ENCODE peak calls at places on chromosomes 1 and 21, in four cellular contexts. I is activated CD4-positive, alpha-beta T cell treated with anti-CD3 and anti-CD28 coated beads for 24 hours; B is amygdala; A is mesendoderm. G is an unnamed sample.

GRCh38 chr1:66751160-66751559 is 1.1 kb upstream of the DYNLT5 start:
- DNase-seq in I (no peak), B (no peak), A (no peak), G (no peak)

GRCh38 chr1:59730302-59730701 is 84.4 kb upstream of the HOOK1 start:
- DNase-seq in I (no peak), B (no peak), A (no peak), G (no peak)

GRCh38 chr1:29413661-29414060 is 177.3 kb downstream of the PTPRU start:
- DNase-seq in I (no peak), B (no peak), A (no peak), G (no peak)

GRCh38 chr1:240117202-240117769 is 25.6 kb downstream of the FMN2 start:
- DNase-seq in I (no peak), B (no peak), A (no peak), G (no peak)

GRCh38 chr1:170668301-170668789 is 4.4 kb downstream of the PRRX1 start:
- DNase-seq in I (no peak), B (no peak), A (peak; percentile 37), G (no peak)

GRCh38 chr1:212368073-212368484 is 46.6 kb downstream of the PACC1 start:
- DNase-seq in I (peak; percentile 33), B (peak; percentile 11), A (peak; percentile 95), G (peak; percentile 40)

GRCh38 chr1:63868220-63868897 is 94.5 kb downstream of the ROR1 start:
- DNase-seq in I (no peak), B (no peak), A (peak; percentile 68), G (no peak)

GRCh38 chr21:39650306-39650705 is 37.6 kb downstream of the B3GALT5 start:
- DNase-seq in I (no peak), B (no peak), A (no peak), G (no peak)

GRCh38 chr1:54653036-54653435 is 11.4 kb downstream of the MROH7 start:
- DNase-seq in I (no peak), B (no peak), A (no peak), G (no peak)

GRCh38 chr1:40383488-40384412 is 10.2 kb downstream of the SMAP2 start:
- DNase-seq in I (no peak), B (no peak), A (no peak), G (no peak)

GRCh38 chr1:10943991-10944730 is 68.3 kb upstream of the TARDBP start:
- DNase-seq in I (no peak), B (no peak), A (no peak), G (peak; percentile 95)

GRCh38 chr1:9900142-9901043 is 9.7 kb downstream of the CTNNBIP1 start:
- DNase-seq in I (no peak), B (peak; percentile 47), A (no peak), G (peak; percentile 92)

GRCh38 chr1:211833174-211833820 is 2.7 kb upstream of the LPGAT1 start:
- DNase-seq in I (no peak), B (no peak), A (no peak), G (no peak)

GRCh38 chr1:180951186-180951745 is 38.6 kb downstream of the KIAA1614 start:
- DNase-seq in I (no peak), B (no peak), A (no peak), G (no peak)

GRCh38 chr1:77405186-77405585 is 123.4 kb downstream of the AK5 start:
- DNase-seq in I (no peak), B (no peak), A (no peak), G (no peak)

GRCh38 chr1:214420833-214421232 is 130.6 kb downstream of the PTPN14 start:
- DNase-seq in I (no peak), B (no peak), A (no peak), G (no peak)

GRCh38 chr21:33419538-33420123 is 16.4 kb downstream of the IFNGR2 start:
- DNase-seq in I (no peak), B (no peak), A (no peak), G (no peak)

GRCh38 chr1:201783067-201783466 is 45.9 kb upstream of the IPO9 start:
- DNase-seq in I (no peak), B (no peak), A (no peak), G (no peak)

GRCh38 chr1:94279048-94279447 is 41.7 kb upstream of the ARHGAP29 start:
- DNase-seq in I (no peak), B (no peak), A (no peak), G (no peak)

GRCh38 chr1:41135196-41135947 is 106.7 kb downstream of the SCMH1 start:
- DNase-seq in I (no peak), B (no peak), A (no peak), G (no peak)

GRCh38 chr1:234780112-234780511 is 170.1 kb upstream of the IRF2BP2 start:
- DNase-seq in I (no peak), B (no peak), A (no peak), G (no peak)

GRCh38 chr1:156020293-156021086 is at the start of gene SSR2:
- DNase-seq in I (peak; percentile 68), B (peak; percentile 87), A (peak; percentile 97), G (peak; percentile 100)

GRCh38 chr1:15799004-15799867 is 8.2 kb downstream of the UQCRHL start:
- DNase-seq in I (no peak), B (peak; percentile 54), A (peak; percentile 92), G (no peak)

GRCh38 chr21:42071146-42071737 is at the start of gene UMODL1:
- DNase-seq in I (no peak), B (no peak), A (no peak), G (peak; percentile 15)

GRCh38 chr1:231035799-231036198 is 4.3 kb downstream of the FAM89A start:
- DNase-seq in I (no peak), B (no peak), A (no peak), G (no peak)

GRCh38 chr1:208088319-208088718 is 155.9 kb downstream of the PLXNA2 start:
- DNase-seq in I (no peak), B (no peak), A (no peak), G (no peak)

GRCh38 chr1:235763962-235764361 is 102.7 kb downstream of the LYST start:
- DNase-seq in I (no peak), B (no peak), A (no peak), G (no peak)

GRCh38 chr1:235008239-235008638 is 120.4 kb downstream of the TOMM20 start:
- DNase-seq in I (no peak), B (no peak), A (no peak), G (no peak)

GRCh38 chr1:234584431-234584805 is 25.6 kb downstream of the IRF2BP2 start:
- DNase-seq in I (no peak), B (no peak), A (no peak), G (no peak)

GRCh38 chr1:47696911-47697441 is 259.1 kb downstream of the FOXD2 start:
- DNase-seq in I (no peak), B (peak; percentile 49), A (no peak), G (peak; percentile 44)

GRCh38 chr1:29633271-29633615 is 396.9 kb downstream of the PTPRU start:
- DNase-seq in I (no peak), B (no peak), A (no peak), G (no peak)

GRCh38 chr21:44065428-44065827 is 41.8 kb upstream of the PWP2 start:
- DNase-seq in I (peak; percentile 49), B (no peak), A (no peak), G (no peak)

GRCh38 chr21:16519012-16519411 is 789.2 kb downstream of the USP25 start:
- DNase-seq in I (no peak), B (no peak), A (no peak), G (no peak)

GRCh38 chr1:247291835-247292561 is 36.1 kb downstream of the VN1R5 start:
- DNase-seq in I (no peak), B (no peak), A (no peak), G (no peak)

G was measured in NCI-H345.